ENCODE peak calls at places on chromosomes 7 and 10, in ten cellular contexts. V, Q, H, D, F, O, U, M, B and Y are unnamed samples.

GRCh38 chr7:30430777-30431176 is 47.8 kb downstream of the NOD1 start:
- DNase-seq in V (no peak), Q (no peak), H (no peak), D (peak; percentile 10), F (no peak), O (no peak), U (peak; percentile 51), M (peak; percentile 26), B (no peak), Y (no peak)

GRCh38 chr7:98251251-98251843 is 685 bp downstream of the TECPR1 start:
- DNase-seq in V (no peak), Q (no peak), H (peak; percentile 38), D (no peak), F (peak; percentile 84), O (peak; percentile 74), U (peak; percentile 63), M (peak; percentile 40), B (no peak), Y (peak; percentile 78)

GRCh38 chr10:116385994-116386809 is 41.4 kb upstream of the PNLIPRP3 start:
- DNase-seq in V (peak; percentile 26), Q (no peak), H (peak; percentile 78), D (no peak), F (no peak), O (no peak), U (peak; percentile 32), M (peak; percentile 42), B (no peak), Y (no peak)

GRCh38 chr10:43256531-43257209 is 10.2 kb downstream of the RASGEF1A start:
- DNase-seq in V (no peak), Q (no peak), H (no peak), D (no peak), F (no peak), O (no peak), U (no peak), M (no peak), B (no peak), Y (no peak)

GRCh38 chr7:77885155-77885554 is 86.6 kb downstream of the PHTF2 start:
- DNase-seq in V (no peak), Q (no peak), H (no peak), D (no peak), F (no peak), O (no peak), U (no peak), M (no peak), B (no peak), Y (no peak)

GRCh38 chr10:369441-370221 is 234.4 kb downstream of the ZMYND11 start:
- DNase-seq in V (peak; percentile 81), Q (no peak), H (peak; percentile 96), D (no peak), F (no peak), O (no peak), U (no peak), M (no peak), B (no peak), Y (no peak)

GRCh38 chr7:1883834-1884582 is 213.9 kb downstream of the ELFN1 start:
- DNase-seq in V (no peak), Q (no peak), H (no peak), D (peak; percentile 51), F (no peak), O (no peak), U (no peak), M (no peak), B (no peak), Y (no peak)

GRCh38 chr7:101934618-101935017 is 117.2 kb downstream of the CUX1 start:
- DNase-seq in V (no peak), Q (no peak), H (no peak), D (no peak), F (no peak), O (no peak), U (no peak), M (no peak), B (no peak), Y (no peak)

GRCh38 chr10:110868981-110869380 is 2.7 kb upstream of the PDCD4 start:
- DNase-seq in V (no peak), Q (no peak), H (no peak), D (no peak), F (no peak), O (no peak), U (peak; percentile 78), M (no peak), B (no peak), Y (no peak)

GRCh38 chr7:148702876-148703670 is 4.4 kb downstream of the CUL1 start:
- DNase-seq in V (no peak), Q (no peak), H (no peak), D (no peak), F (no peak), O (no peak), U (no peak), M (no peak), B (no peak), Y (no peak)

GRCh38 chr7:70361821-70362220 is 763.5 kb downstream of the AUTS2 start:
- DNase-seq in V (no peak), Q (no peak), H (no peak), D (no peak), F (no peak), O (no peak), U (no peak), M (no peak), B (no peak), Y (no peak)

GRCh38 chr10:71927669-71928592 is 36.3 kb upstream of the CHST3 start:
- DNase-seq in V (peak; percentile 76), Q (no peak), H (peak; percentile 56), D (no peak), F (no peak), O (no peak), U (no peak), M (no peak), B (no peak), Y (no peak)

DNA sequence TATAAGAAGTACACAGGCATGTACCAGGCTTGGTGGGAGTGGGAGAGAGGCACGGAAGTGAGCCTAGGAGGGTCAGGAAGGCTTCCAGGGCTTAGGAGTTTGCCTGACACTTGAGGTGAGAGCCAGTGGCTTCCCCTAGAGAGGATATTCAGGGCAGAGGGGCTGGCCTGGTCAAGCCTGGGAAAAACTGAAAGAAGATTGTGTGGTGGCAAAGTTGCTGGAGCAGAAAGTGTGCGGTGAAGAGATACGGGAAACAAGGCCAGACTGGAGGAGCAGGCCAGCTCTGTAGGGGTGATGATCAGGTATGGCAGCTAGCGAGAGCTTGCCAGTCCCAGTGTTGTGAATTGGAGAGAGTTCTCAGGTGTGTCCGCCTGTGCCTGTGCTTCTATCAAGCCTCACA is 129.9 kb downstream of the CCNY start:
- DNase-seq in V (no peak), Q (no peak), H (no peak), D (no peak), F (no peak), O (no peak), U (no peak), M (no peak), B (no peak), Y (no peak)
- H3K4me1 ChIP-seq in V (peaks cover 31% of the 10 kb centered on the region), Q (peaks cover 17% of the 10 kb centered on the region), H (peaks cover 23% of the 10 kb centered on the region), D (no peaks in the 10 kb centered on the region), F (peaks cover 9% of the 10 kb centered on the region), O (peaks cover 64% of the 10 kb centered on the region), U (peaks cover 24% of the 10 kb centered on the region), M (peaks cover 56% of the 10 kb centered on the region), B (peaks cover 100% of the 10 kb centered on the region), Y (peaks cover 47% of the 10 kb centered on the region)

GRCh38 chr10:79145174-79145483 is 76.4 kb downstream of the ZMIZ1 start:
- DNase-seq in V (no peak), Q (no peak), H (no peak), D (no peak), F (no peak), O (no peak), U (no peak), M (no peak), B (no peak), Y (no peak)

GRCh38 chr10:79144341-79145173 is 75.8 kb downstream of the ZMIZ1 start:
- DNase-seq in V (no peak), Q (no peak), H (no peak), D (no peak), F (no peak), O (no peak), U (no peak), M (no peak), B (no peak), Y (peak; percentile 45)

GRCh38 chr10:79142522-79143309 is 74.0 kb downstream of the ZMIZ1 start:
- DNase-seq in V (no peak), Q (no peak), H (no peak), D (no peak), F (no peak), O (no peak), U (no peak), M (no peak), B (no peak), Y (no peak)

GRCh38 chr10:79142064-79142491 is 73.3 kb downstream of the ZMIZ1 start:
- DNase-seq in V (peak; percentile 85), Q (no peak), H (no peak), D (no peak), F (no peak), O (no peak), U (no peak), M (peak; percentile 69), B (no peak), Y (no peak)

GRCh38 chr10:79143879-79144278 is 75.1 kb downstream of the ZMIZ1 start:
- DNase-seq in V (no peak), Q (no peak), H (no peak), D (no peak), F (no peak), O (no peak), U (no peak), M (no peak), B (no peak), Y (no peak)
- H3K4me1 ChIP-seq in V (peaks cover 64% of the 10 kb centered on the region), Q (peaks cover 47% of the 10 kb centered on the region), H (peaks cover 77% of the 10 kb centered on the region), D (peaks cover 8% of the 10 kb centered on the region), F (peaks cover 13% of the 10 kb centered on the region), O (peaks cover 95% of the 10 kb centered on the region), U (peaks cover 42% of the 10 kb centered on the region), M (peaks cover 85% of the 10 kb centered on the region), B (peaks cover 100% of the 10 kb centered on the region), Y (peaks cover 100% of the 10 kb centered on the region)

DNA sequence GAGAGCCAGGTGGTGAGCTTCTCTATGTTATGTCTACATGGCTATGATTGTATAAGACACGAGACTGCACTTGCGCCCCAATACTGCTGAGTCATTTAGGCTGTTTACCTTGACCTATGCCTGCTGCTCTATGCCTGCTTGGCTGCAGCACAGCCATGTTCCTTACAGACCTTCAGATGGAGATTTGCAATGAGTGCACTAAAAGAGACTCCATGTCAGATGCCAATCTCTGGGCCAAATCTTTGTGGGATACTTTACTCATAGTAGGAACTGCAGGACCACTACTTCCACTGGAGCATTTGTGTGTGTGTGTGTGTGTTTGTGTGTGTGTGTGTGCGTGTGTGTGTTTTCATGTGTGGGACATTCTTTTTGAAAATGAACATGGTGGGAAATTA is 50.0 kb upstream of the KMT2E start:
- DNase-seq in V (peak; percentile 96), Q (peak; percentile 52), H (no peak), D (no peak), F (no peak), O (no peak), U (peak; percentile 84), M (no peak), B (no peak), Y (no peak)
- H3K4me1 ChIP-seq in V (peaks cover 28% of the 10 kb centered on the region), Q (peaks cover 10% of the 10 kb centered on the region), H (peaks cover 50% of the 10 kb centered on the region), D (peaks cover 26% of the 10 kb centered on the region), F (peaks cover 6% of the 10 kb centered on the region), O (peaks cover 61% of the 10 kb centered on the region), U (peaks cover 11% of the 10 kb centered on the region), M (no peaks in the 10 kb centered on the region), B (peaks cover 47% of the 10 kb centered on the region), Y (peaks cover 77% of the 10 kb centered on the region)

GRCh38 chr7:4729266-4729665 is 46.2 kb upstream of the AP5Z1 start:
- DNase-seq in V (no peak), Q (no peak), H (no peak), D (no peak), F (no peak), O (no peak), U (no peak), M (no peak), B (no peak), Y (no peak)
- H3K4me1 ChIP-seq in V (peaks cover 11% of the 10 kb centered on the region), Q (peaks cover 10% of the 10 kb centered on the region), H (peaks cover 20% of the 10 kb centered on the region), D (no peaks in the 10 kb centered on the region), F (no peaks in the 10 kb centered on the region), O (peaks cover 50% of the 10 kb centered on the region), U (peaks cover 2% of the 10 kb centered on the region), M (peaks cover 30% of the 10 kb centered on the region), B (peaks cover 69% of the 10 kb centered on the region), Y (peaks cover 16% of the 10 kb centered on the region)

GRCh38 chr7:47795631-47796030 is 152.6 kb downstream of the PKD1L1 start:
- DNase-seq in V (peak; percentile 96), Q (no peak), H (peak; percentile 88), D (no peak), F (no peak), O (no peak), U (no peak), M (no peak), B (no peak), Y (no peak)
- H3K4me1 ChIP-seq in V (peaks cover 13% of the 10 kb centered on the region), Q (no peaks in the 10 kb centered on the region), H (peaks cover 36% of the 10 kb centered on the region), D (no peaks in the 10 kb centered on the region), F (no peaks in the 10 kb centered on the region), O (no peaks in the 10 kb centered on the region), U (no peaks in the 10 kb centered on the region), M (no peaks in the 10 kb centered on the region), B (no peaks in the 10 kb centered on the region), Y (no peaks in the 10 kb centered on the region)